ENCODE peak calls at places on chromosomes 4 and X, in nine cellular contexts. N, V, E, U, M, L, Z, X and G are unnamed samples.

GRCh38 chr4:8765631-8766590 is 105.7 kb downstream of the HMX1 start:
- DNase-seq in V (no peak), N (no peak), L (no peak), X (peak; percentile 10), Z (no peak), U (no peak), E (no peak), M (no peak), G (no peak)

GRCh38 chr4:51909236-51909703 is 66.3 kb downstream of the DCUN1D4 start:
- DNase-seq in U (no peak), X (no peak), L (no peak), E (no peak), V (no peak), Z (no peak), N (no peak), M (no peak), G (no peak)

GRCh38 chrX:120357186-120357585 is 4.7 kb upstream of the ATP1B4 start:
- DNase-seq in X (no peak), V (no peak), E (no peak), U (no peak), M (no peak), Z (no peak), N (no peak), L (no peak), G (no peak)

GRCh38 chrX:29530520-29530919 is 684.8 kb upstream of the MAGEB2 start:
- DNase-seq in U (no peak), L (peak; percentile 5), X (no peak), Z (no peak), V (no peak), N (peak; percentile 64), M (peak; percentile 25), E (peak; percentile 1), G (no peak)

GRCh38 chr4:159476886-159477285 is 374.0 kb downstream of the RAPGEF2 start:
- DNase-seq in E (no peak), U (no peak), L (no peak), Z (no peak), X (no peak), V (no peak), M (no peak), N (no peak), G (peak; percentile 56)

GRCh38 chr4:150828159-150828558 is 186.9 kb downstream of the LRBA start:
- DNase-seq in M (no peak), V (no peak), U (peak; percentile 29), E (no peak), X (no peak), N (no peak), L (no peak), Z (peak; percentile 20), G (no peak)

GRCh38 chrX:49053223-49054072 is 5.4 kb upstream of the CCDC120 start:
- DNase-seq in Z (peak; percentile 44), M (no peak), X (peak; percentile 82), V (peak; percentile 74), L (no peak), E (peak; percentile 46), U (peak; percentile 63), N (peak; percentile 55), G (peak; percentile 59)

GRCh38 chrX:103376118-103376978 is at the start of gene BEX3:
- DNase-seq in L (peak; percentile 29), E (peak; percentile 57), V (peak; percentile 73), U (peak; percentile 6), M (peak; percentile 45), X (peak; percentile 76), Z (peak; percentile 4), N (peak; percentile 60), G (peak; percentile 73)

GRCh38 chrX:154305481-154306205 is 10.0 kb downstream of the TKTL1 start:
- DNase-seq in N (no peak), V (no peak), E (no peak), X (no peak), U (no peak), L (no peak), M (no peak), Z (no peak), G (no peak)

GRCh38 chrX:71140440-71140839 is 4.2 kb upstream of the NLGN3 start:
- DNase-seq in U (no peak), X (no peak), M (no peak), E (no peak), V (no peak), L (no peak), N (no peak), Z (no peak), G (no peak)

GRCh38 chr4:169058312-169058711 is 48.3 kb upstream of the CBR4 start:
- DNase-seq in U (no peak), Z (no peak), V (no peak), E (no peak), X (no peak), L (no peak), N (no peak), M (no peak), G (no peak)

GRCh38 chr4:55031158-55031557 is 94.2 kb downstream of the KDR start:
- DNase-seq in L (peak; percentile 31), U (no peak), X (no peak), Z (no peak), V (no peak), N (no peak), M (no peak), E (no peak), G (no peak)